ENCODE peak calls at places on chromosomes 7 and 10, in nine cellular contexts. One of them, this sample, is unnamed. For H3K36me3 and H3K9me3, the result is how much of the 10 kb centered on the place peaks cover.

GRCh38 chr7:126840869-126841268 is 411.9 kb downstream of the GRM8 start:
- DNase-seq in kidney: no peak
- DNase-seq in naive thymus-derived CD4-positive, alpha-beta T cell: no peak
- DNase-seq in neural progenitor cell: no peak
- DNase-seq in gastrocnemius medialis: no peak
- DNase-seq in prostate gland: no peak
- DNase-seq in aorta: no peak
- DNase-seq in endodermal cell: no peak
- DNase-seq in left lung: no peak
- DNase-seq in this sample: no peak

GRCh38 chr10:127325506-127325905 is 129.1 kb upstream of the INSYN2A start:
- DNase-seq in kidney: no peak
- DNase-seq in naive thymus-derived CD4-positive, alpha-beta T cell: no peak
- DNase-seq in neural progenitor cell: no peak
- DNase-seq in gastrocnemius medialis: no peak
- DNase-seq in prostate gland: no peak
- DNase-seq in aorta: no peak
- DNase-seq in endodermal cell: no peak
- DNase-seq in left lung: no peak
- DNase-seq in this sample: no peak

GRCh38 chr10:127314797-127315196 is 118.4 kb upstream of the INSYN2A start:
- DNase-seq in kidney: no peak
- DNase-seq in naive thymus-derived CD4-positive, alpha-beta T cell: no peak
- DNase-seq in neural progenitor cell: no peak
- DNase-seq in gastrocnemius medialis: no peak
- DNase-seq in prostate gland: no peak
- DNase-seq in aorta: no peak
- DNase-seq in endodermal cell: no peak
- DNase-seq in left lung: no peak
- DNase-seq in this sample: no peak

GRCh38 chr7:2622869-2623697 is 8.7 kb upstream of the TTYH3 start:
- DNase-seq in kidney: peak
- DNase-seq in naive thymus-derived CD4-positive, alpha-beta T cell: no peak
- DNase-seq in neural progenitor cell: no peak
- DNase-seq in gastrocnemius medialis: no peak
- DNase-seq in prostate gland: no peak
- DNase-seq in aorta: peak
- DNase-seq in endodermal cell: no peak
- DNase-seq in left lung: peak
- DNase-seq in this sample: no peak

GRCh38 chr7:97025983-97026704 is 1.5 kb upstream of the DLX5 start:
- DNase-seq in kidney: no peak
- DNase-seq in naive thymus-derived CD4-positive, alpha-beta T cell: no peak
- DNase-seq in neural progenitor cell: peak
- DNase-seq in gastrocnemius medialis: no peak
- DNase-seq in prostate gland: no peak
- DNase-seq in aorta: peak
- DNase-seq in endodermal cell: peak
- DNase-seq in left lung: no peak
- DNase-seq in this sample: no peak

GRCh38 chr7:47625861-47626444 is 44.0 kb upstream of the TNS3 start:
- DNase-seq in kidney: no peak
- DNase-seq in naive thymus-derived CD4-positive, alpha-beta T cell: no peak
- DNase-seq in neural progenitor cell: peak
- DNase-seq in gastrocnemius medialis: no peak
- DNase-seq in prostate gland: no peak
- DNase-seq in aorta: peak
- DNase-seq in endodermal cell: peak
- DNase-seq in left lung: no peak
- DNase-seq in this sample: no peak

GRCh38 chr7:42768037-42768436 is 143.8 kb downstream of the C7orf25 start:
- DNase-seq in kidney: no peak
- DNase-seq in naive thymus-derived CD4-positive, alpha-beta T cell: no peak
- DNase-seq in neural progenitor cell: no peak
- DNase-seq in gastrocnemius medialis: no peak
- DNase-seq in prostate gland: no peak
- DNase-seq in aorta: no peak
- DNase-seq in endodermal cell: peak
- DNase-seq in left lung: no peak
- DNase-seq in this sample: no peak

GRCh38 chr7:93202594-93203273 is 23.5 kb downstream of the HEPACAM2 start:
- DNase-seq in kidney: no peak
- DNase-seq in naive thymus-derived CD4-positive, alpha-beta T cell: no peak
- DNase-seq in neural progenitor cell: no peak
- DNase-seq in gastrocnemius medialis: no peak
- DNase-seq in prostate gland: no peak
- DNase-seq in aorta: no peak
- DNase-seq in endodermal cell: no peak
- DNase-seq in left lung: no peak
- DNase-seq in this sample: no peak

GRCh38 chr10:119060107-119060506 is 20.5 kb downstream of the EIF3A start:
- DNase-seq in kidney: no peak
- DNase-seq in naive thymus-derived CD4-positive, alpha-beta T cell: no peak
- DNase-seq in neural progenitor cell: no peak
- DNase-seq in gastrocnemius medialis: no peak
- DNase-seq in prostate gland: no peak
- DNase-seq in aorta: no peak
- DNase-seq in endodermal cell: no peak
- DNase-seq in left lung: no peak
- DNase-seq in this sample: no peak

GRCh38 chr10:119058005-119058404 is 22.6 kb downstream of the EIF3A start:
- DNase-seq in kidney: no peak
- DNase-seq in naive thymus-derived CD4-positive, alpha-beta T cell: no peak
- DNase-seq in neural progenitor cell: no peak
- DNase-seq in gastrocnemius medialis: no peak
- DNase-seq in prostate gland: no peak
- DNase-seq in aorta: no peak
- DNase-seq in endodermal cell: no peak
- DNase-seq in left lung: no peak
- DNase-seq in this sample: no peak

GRCh38 chr10:119061352-119061751 is 19.3 kb downstream of the EIF3A start:
- DNase-seq in kidney: no peak
- DNase-seq in naive thymus-derived CD4-positive, alpha-beta T cell: no peak
- DNase-seq in neural progenitor cell: no peak
- DNase-seq in gastrocnemius medialis: no peak
- DNase-seq in prostate gland: no peak
- DNase-seq in aorta: no peak
- DNase-seq in endodermal cell: no peak
- DNase-seq in left lung: no peak
- DNase-seq in this sample: no peak

GRCh38 chr10:119061926-119062325 is 18.7 kb downstream of the EIF3A start:
- DNase-seq in kidney: no peak
- DNase-seq in naive thymus-derived CD4-positive, alpha-beta T cell: no peak
- DNase-seq in neural progenitor cell: no peak
- DNase-seq in gastrocnemius medialis: no peak
- DNase-seq in prostate gland: no peak
- DNase-seq in aorta: no peak
- DNase-seq in endodermal cell: peak
- DNase-seq in left lung: no peak
- DNase-seq in this sample: no peak

GRCh38 chr10:119059557-119059956 is 21.1 kb downstream of the EIF3A start:
- DNase-seq in kidney: no peak
- DNase-seq in naive thymus-derived CD4-positive, alpha-beta T cell: no peak
- DNase-seq in neural progenitor cell: no peak
- DNase-seq in gastrocnemius medialis: no peak
- DNase-seq in prostate gland: no peak
- DNase-seq in aorta: no peak
- DNase-seq in endodermal cell: no peak
- DNase-seq in left lung: no peak
- DNase-seq in this sample: no peak
- H3K36me3 ChIP-seq in kidney: under half
- H3K36me3 ChIP-seq in naive thymus-derived CD4-positive, alpha-beta T cell: half or more
- H3K36me3 ChIP-seq in neural progenitor cell: half or more
- H3K36me3 ChIP-seq in gastrocnemius medialis: half or more
- H3K36me3 ChIP-seq in prostate gland: under half
- H3K36me3 ChIP-seq in aorta: under half
- H3K36me3 ChIP-seq in endodermal cell: half or more
- H3K36me3 ChIP-seq in left lung: under half
- H3K36me3 ChIP-seq in this sample: half or more

DNA sequence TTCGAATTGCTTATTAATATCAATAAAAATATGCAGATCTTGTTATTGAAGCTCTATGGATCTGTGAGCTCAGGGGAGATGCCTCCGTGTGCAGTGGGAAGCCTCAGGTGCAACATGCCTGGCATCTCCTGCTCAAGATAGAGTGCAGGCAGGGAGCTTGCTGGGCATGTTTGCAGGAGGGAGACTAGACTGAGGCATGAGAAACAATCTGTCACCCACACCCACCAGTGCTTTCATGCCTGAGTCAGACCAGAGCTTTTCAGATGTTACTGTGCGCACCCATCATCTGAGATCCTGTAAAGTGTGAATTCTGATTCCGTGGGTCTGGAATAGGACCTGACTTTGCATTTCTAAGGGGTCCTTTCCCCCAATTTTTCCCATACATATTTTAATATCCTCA is 62.0 kb downstream of the ZNF33B start:
- DNase-seq in kidney: no peak
- DNase-seq in naive thymus-derived CD4-positive, alpha-beta T cell: no peak
- DNase-seq in neural progenitor cell: no peak
- DNase-seq in gastrocnemius medialis: no peak
- DNase-seq in prostate gland: no peak
- DNase-seq in aorta: no peak
- DNase-seq in endodermal cell: no peak
- DNase-seq in left lung: no peak
- DNase-seq in this sample: no peak
- H3K9me3 ChIP-seq in kidney: under half
- H3K9me3 ChIP-seq in naive thymus-derived CD4-positive, alpha-beta T cell: under half
- H3K9me3 ChIP-seq in neural progenitor cell: under half
- H3K9me3 ChIP-seq in gastrocnemius medialis: under half
- H3K9me3 ChIP-seq in prostate gland: under half
- H3K9me3 ChIP-seq in aorta: under half
- H3K9me3 ChIP-seq in endodermal cell: under half
- H3K9me3 ChIP-seq in left lung: under half
- H3K9me3 ChIP-seq in this sample: under half

DNA sequence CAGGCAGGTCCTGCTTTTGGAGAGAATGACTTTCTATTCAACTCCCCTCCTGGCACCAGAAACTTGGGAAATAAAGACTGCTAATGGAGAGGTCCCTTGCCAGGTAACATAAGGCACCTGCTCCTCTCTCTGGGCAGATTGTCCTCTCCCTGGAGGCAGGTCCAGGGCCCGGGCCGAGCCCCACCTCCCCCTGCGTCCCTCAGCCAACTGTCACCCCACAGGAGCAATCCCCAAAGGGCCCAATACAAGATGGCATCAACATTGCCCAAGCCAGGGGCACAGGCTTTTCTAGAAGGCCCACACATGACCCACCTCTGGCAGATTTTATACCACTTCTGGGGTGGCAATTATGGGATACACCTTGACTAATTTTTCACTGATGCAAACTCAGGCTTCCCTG is 145.2 kb downstream of the HERPUD2 start:
- DNase-seq in kidney: no peak
- DNase-seq in naive thymus-derived CD4-positive, alpha-beta T cell: no peak
- DNase-seq in neural progenitor cell: no peak
- DNase-seq in gastrocnemius medialis: no peak
- DNase-seq in prostate gland: no peak
- DNase-seq in aorta: no peak
- DNase-seq in endodermal cell: peak
- DNase-seq in left lung: no peak
- DNase-seq in this sample: no peak
- H3K36me3 ChIP-seq in kidney: under half
- H3K36me3 ChIP-seq in naive thymus-derived CD4-positive, alpha-beta T cell: under half
- H3K36me3 ChIP-seq in neural progenitor cell: under half
- H3K36me3 ChIP-seq in gastrocnemius medialis: under half
- H3K36me3 ChIP-seq in prostate gland: under half
- H3K36me3 ChIP-seq in aorta: under half
- H3K36me3 ChIP-seq in endodermal cell: under half
- H3K36me3 ChIP-seq in left lung: under half
- H3K36me3 ChIP-seq in this sample: under half

GRCh38 chr7:28406192-28406591 is 6.1 kb upstream of the CREB5 start:
- DNase-seq in kidney: no peak
- DNase-seq in naive thymus-derived CD4-positive, alpha-beta T cell: no peak
- DNase-seq in neural progenitor cell: peak
- DNase-seq in gastrocnemius medialis: no peak
- DNase-seq in prostate gland: no peak
- DNase-seq in aorta: peak
- DNase-seq in endodermal cell: peak
- DNase-seq in left lung: no peak
- DNase-seq in this sample: no peak

GRCh38 chr7:28408974-28409715 is 3.2 kb upstream of the CREB5 start:
- DNase-seq in kidney: peak
- DNase-seq in naive thymus-derived CD4-positive, alpha-beta T cell: peak
- DNase-seq in neural progenitor cell: peak
- DNase-seq in gastrocnemius medialis: peak
- DNase-seq in prostate gland: peak
- DNase-seq in aorta: peak
- DNase-seq in endodermal cell: peak
- DNase-seq in left lung: peak
- DNase-seq in this sample: peak

GRCh38 chr7:28407643-28408042 is 4.7 kb upstream of the CREB5 start:
- DNase-seq in kidney: no peak
- DNase-seq in naive thymus-derived CD4-positive, alpha-beta T cell: no peak
- DNase-seq in neural progenitor cell: no peak
- DNase-seq in gastrocnemius medialis: no peak
- DNase-seq in prostate gland: no peak
- DNase-seq in aorta: no peak
- DNase-seq in endodermal cell: no peak
- DNase-seq in left lung: no peak
- DNase-seq in this sample: no peak

GRCh38 chr7:28409716-28410627 is 2.3 kb upstream of the CREB5 start:
- DNase-seq in kidney: peak
- DNase-seq in naive thymus-derived CD4-positive, alpha-beta T cell: no peak
- DNase-seq in neural progenitor cell: peak
- DNase-seq in gastrocnemius medialis: no peak
- DNase-seq in prostate gland: peak
- DNase-seq in aorta: peak
- DNase-seq in endodermal cell: peak
- DNase-seq in left lung: peak
- DNase-seq in this sample: no peak

DNA sequence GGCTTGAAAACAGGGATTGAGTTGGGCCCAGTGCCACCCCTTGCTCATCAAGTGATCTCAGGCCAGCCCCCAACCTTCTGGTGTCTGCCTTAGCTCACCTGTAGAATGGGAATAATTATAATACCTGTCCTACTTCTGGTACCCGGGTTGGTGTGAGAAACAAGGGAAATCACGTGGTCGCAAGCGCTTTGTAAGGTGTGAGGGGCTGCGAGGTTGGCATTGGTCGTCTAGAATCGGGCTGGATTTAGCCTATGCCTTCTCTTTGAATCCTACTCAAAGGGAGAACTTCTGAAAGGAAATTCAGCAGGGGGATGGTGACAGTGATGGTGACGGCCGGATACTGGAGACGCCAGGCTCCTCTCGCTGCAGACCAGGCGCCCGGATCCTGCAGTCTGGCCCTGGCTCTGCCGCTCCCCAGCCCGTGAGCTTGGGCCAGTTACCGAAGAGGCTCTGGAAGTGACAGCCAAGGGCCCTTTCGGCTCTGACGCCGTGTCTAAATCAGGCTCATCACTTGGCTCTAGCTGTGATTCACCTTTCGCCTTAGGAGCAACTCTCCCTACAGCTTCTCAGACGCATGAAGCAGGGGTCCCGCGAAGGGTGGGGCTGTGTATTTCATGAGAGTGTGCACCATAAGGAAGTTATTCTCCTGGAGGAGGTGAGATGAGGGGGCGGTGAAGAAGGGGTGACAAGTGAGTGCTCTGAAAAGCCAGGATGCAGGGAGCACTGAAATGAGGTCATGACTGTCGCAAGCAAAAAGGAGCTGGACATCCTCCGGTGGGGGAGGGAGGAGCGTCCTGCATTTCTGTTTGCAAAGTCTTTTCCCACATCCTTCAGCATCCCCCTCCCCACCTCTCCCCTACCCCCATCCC is 4.0 kb upstream of the CREB5 start:
- DNase-seq in kidney: peak
- DNase-seq in naive thymus-derived CD4-positive, alpha-beta T cell: no peak
- DNase-seq in neural progenitor cell: peak
- DNase-seq in gastrocnemius medialis: peak
- DNase-seq in prostate gland: no peak
- DNase-seq in aorta: no peak
- DNase-seq in endodermal cell: peak
- DNase-seq in left lung: no peak
- DNase-seq in this sample: no peak
- H3K9me3 ChIP-seq in kidney: under half
- H3K9me3 ChIP-seq in naive thymus-derived CD4-positive, alpha-beta T cell: under half
- H3K9me3 ChIP-seq in neural progenitor cell: under half
- H3K9me3 ChIP-seq in gastrocnemius medialis: under half
- H3K9me3 ChIP-seq in prostate gland: under half
- H3K9me3 ChIP-seq in aorta: under half
- H3K9me3 ChIP-seq in endodermal cell: under half
- H3K9me3 ChIP-seq in left lung: under half
- H3K9me3 ChIP-seq in this sample: under half